ENCODE peak calls at places on chromosomes 1 and 21, in four cellular contexts. Z is cardiac fibroblast, S is transverse colon, B is LNCaP clone FGC. P is an unnamed sample.

GRCh38 chr1:183912265-183912886 is 107.5 kb downstream of the RGL1 start:
- DNase-seq in Z (no peak), S (no peak), B (no peak), P (no peak)

GRCh38 chr1:174013864-174014418 is 8.2 kb downstream of the RC3H1 start:
- DNase-seq in Z (no peak), S (no peak), B (no peak), P (no peak)

GRCh38 chr21:45818276-45818903 is 163.2 kb upstream of the COL6A1 start:
- DNase-seq in Z (peak; percentile 72), S (no peak), B (peak; percentile 23), P (peak; percentile 61)

GRCh38 chr1:93518516-93518915 is 70.6 kb downstream of the FNBP1L start:
- DNase-seq in Z (no peak), S (no peak), B (no peak), P (no peak)

GRCh38 chr21:45588086-45588825 is 46.0 kb upstream of the SLC19A1 start:
- DNase-seq in Z (no peak), S (no peak), B (no peak), P (no peak)

GRCh38 chr1:215082532-215083407 is at the start of gene KCNK2:
- DNase-seq in Z (peak; percentile 14), S (no peak), B (no peak), P (no peak)

GRCh38 chr1:196393742-196394141 is 214.5 kb downstream of the KCNT2 start:
- DNase-seq in Z (peak; percentile 76), S (no peak), B (no peak), P (no peak)

GRCh38 chr1:24699628-24700027 is 45.6 kb upstream of the CLIC4 start:
- DNase-seq in Z (no peak), S (no peak), B (no peak), P (no peak)

GRCh38 chr1:44924835-44925464 is 61.4 kb downstream of the EIF2B3 start:
- DNase-seq in Z (peak; percentile 78), S (no peak), B (no peak), P (no peak)

GRCh38 chr1:110948038-110948810 is 15.5 kb downstream of the LRIF1 start:
- DNase-seq in Z (peak; percentile 2), S (no peak), B (no peak), P (no peak)

GRCh38 chr1:48291421-48291820 is 68.9 kb downstream of the SLC5A9 start:
- DNase-seq in Z (no peak), S (no peak), B (no peak), P (no peak)

GRCh38 chr1:54371038-54371935 is 34.9 kb downstream of the SSBP3 start:
- DNase-seq in Z (no peak), S (peak; percentile 54), B (peak; percentile 77), P (no peak)

GRCh38 chr1:70487910-70488665 is 77.0 kb downstream of the CTH start:
- DNase-seq in Z (peak; percentile 42), S (peak; percentile 14), B (peak; percentile 37), P (peak; percentile 44)

GRCh38 chr1:205597691-205598314 is 34.0 kb downstream of the ELK4 start:
- DNase-seq in Z (peak; percentile 86), S (no peak), B (no peak), P (no peak)

GRCh38 chr1:160046494-160047115 is 14.8 kb upstream of the PIGM start:
- DNase-seq in Z (peak; percentile 59), S (peak; percentile 50), B (no peak), P (no peak)

GRCh38 chr1:167173516-167174184 is 47.0 kb upstream of the POU2F1 start:
- DNase-seq in Z (no peak), S (no peak), B (no peak), P (no peak)

GRCh38 chr1:186375152-186375928 is at the start of the genes ODR4 and TPR:
- DNase-seq in Z (peak; percentile 100), S (peak; percentile 97), B (peak; percentile 99), P (peak; percentile 95)

GRCh38 chr1:199931666-199932377 is 95.7 kb upstream of the NR5A2 start:
- DNase-seq in Z (peak; percentile 14), S (peak; percentile 10), B (no peak), P (no peak)

GRCh38 chr1:41683681-41684500 is 199.4 kb upstream of the EDN2 start:
- DNase-seq in Z (no peak), S (no peak), B (no peak), P (no peak)

GRCh38 chr1:29746076-29746665 is 509.8 kb downstream of the PTPRU start:
- DNase-seq in Z (no peak), S (no peak), B (no peak), P (no peak)

GRCh38 chr1:185367218-185367617 is 50.2 kb upstream of the IVNS1ABP start:
- DNase-seq in Z (peak; percentile 13), S (no peak), B (no peak), P (no peak)

GRCh38 chr1:236535656-236536293 is 12.0 kb downstream of the LGALS8 start:
- DNase-seq in Z (no peak), S (no peak), B (no peak), P (no peak)

GRCh38 chr1:60670313-60670712 is 412.0 kb upstream of the NFIA start:
- DNase-seq in Z (no peak), S (no peak), B (no peak), P (peak; percentile 67)

GRCh38 chr1:107140703-107141490 is at the start of gene NTNG1:
- DNase-seq in Z (no peak), S (no peak), B (no peak), P (no peak)

GRCh38 chr1:111364690-111365089 is 62.8 kb downstream of the OVGP1 start:
- DNase-seq in Z (peak; percentile 3), S (no peak), B (no peak), P (no peak)

GRCh38 chr1:27099154-27099903 is 55.6 kb downstream of the SLC9A1 start:
- DNase-seq in Z (peak; percentile 83), S (peak; percentile 23), B (no peak), P (no peak)

DNA sequence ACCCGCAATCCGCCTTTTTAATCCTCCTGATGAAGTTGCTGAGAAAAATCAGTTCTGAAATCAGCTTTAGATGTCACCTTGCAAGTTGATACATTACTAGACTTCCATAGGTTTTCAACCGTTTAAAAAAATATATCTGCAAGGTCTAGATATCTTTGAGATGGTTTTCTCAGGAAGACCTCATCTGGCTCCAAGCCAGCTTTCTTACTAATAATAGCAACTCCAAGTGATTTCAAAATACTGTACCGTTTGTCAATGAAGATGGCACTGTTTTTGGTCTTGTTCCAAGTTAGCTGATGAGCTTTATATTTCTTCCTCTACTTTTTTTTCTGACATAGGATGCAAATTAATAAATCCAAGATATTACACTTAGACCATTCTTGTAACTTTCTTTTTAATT is 40.3 kb downstream of the LRRC8C start:
- DNase-seq in Z (peak; percentile 25), S (no peak), B (no peak), P (no peak)
- TF ChIP-seq CTCF in Z (no peak), S (no peak), B (no peak), P (no peak)

GRCh38 chr1:46491500-46492268 is 2.0 kb downstream of the DMBX1 start:
- DNase-seq in Z (no peak), S (no peak), B (no peak), P (no peak)

GRCh38 chr1:46492269-46492853 is 2.7 kb downstream of the DMBX1 start:
- DNase-seq in Z (no peak), S (no peak), B (no peak), P (no peak)

GRCh38 chr1:46489638-46490602 is at the start of gene DMBX1:
- DNase-seq in Z (peak; percentile 9), S (peak; percentile 58), B (peak; percentile 22), P (no peak)

GRCh38 chr1:46489169-46489637 is 433 bp upstream of the DMBX1 start:
- DNase-seq in Z (no peak), S (peak; percentile 16), B (no peak), P (no peak)

GRCh38 chr1:46490603-46491499 is 1.2 kb downstream of the DMBX1 start:
- DNase-seq in Z (no peak), S (no peak), B (no peak), P (no peak)
- TF ChIP-seq CTCF in Z (no peak), S (no peak), B (no peak), P (no peak)

GRCh38 chr1:21939650-21940374 is 2.7 kb upstream of the HSPG2 start:
- DNase-seq in Z (peak; percentile 95), S (peak; percentile 81), B (no peak), P (peak; percentile 91)
- TF ChIP-seq CTCF in Z (peak; percentile 56), S (peak; percentile 42), B (no peak), P (peak; percentile 59)

GRCh38 chr1:153509729-153510354 is 25.9 kb downstream of the S100A6 start:
- DNase-seq in Z (no peak), S (peak; percentile 77), B (no peak), P (no peak)

GRCh38 chr1:153513666-153514065 is 22.1 kb downstream of the S100A6 start:
- DNase-seq in Z (no peak), S (no peak), B (no peak), P (no peak)

GRCh38 chr1:153513023-153513422 is 22.8 kb downstream of the S100A6 start:
- DNase-seq in Z (no peak), S (no peak), B (no peak), P (no peak)

GRCh38 chr1:153509036-153509435 is 26.8 kb downstream of the S100A6 start:
- DNase-seq in Z (no peak), S (no peak), B (no peak), P (no peak)

GRCh38 chr1:153510984-153511410 is 24.8 kb downstream of the S100A6 start:
- DNase-seq in Z (peak; percentile 85), S (peak; percentile 89), B (no peak), P (no peak)
- TF ChIP-seq CTCF in Z (peak; percentile 97), S (peak; percentile 87), B (peak; percentile 85), P (peak; percentile 94)

GRCh38 chr1:11804666-11805453 is 904 bp downstream of the MTHFR start:
- DNase-seq in Z (peak; percentile 85), S (peak; percentile 65), B (peak; percentile 19), P (no peak)

GRCh38 chr1:11805454-11806306 is at the start of the genes CLCN6 and MTHFR:
- DNase-seq in Z (peak; percentile 100), S (peak; percentile 100), B (peak; percentile 96), P (peak; percentile 66)

GRCh38 chr1:11800756-11801433 is 4.9 kb downstream of the MTHFR start:
- DNase-seq in Z (no peak), S (no peak), B (no peak), P (no peak)

GRCh38 chr1:11802616-11802972 is 3.2 kb downstream of the MTHFR start:
- DNase-seq in Z (peak; percentile 31), S (no peak), B (no peak), P (no peak)

GRCh38 chr1:11802973-11803885 is 2.5 kb downstream of the MTHFR start:
- DNase-seq in Z (peak; percentile 99), S (peak; percentile 92), B (no peak), P (no peak)
- TF ChIP-seq CTCF in Z (no peak), S (no peak), B (no peak), P (no peak)

P was measured in epithelial cell of proximal tubule.